ENCODE peak calls at places on chromosomes 11 and 22, in eight cellular contexts. Y is pulmonary artery endothelial cell; E is stimulated activated CD4-positive, alpha-beta T cell treated with anti-CD3 and anti-CD28 coated beads, Interleukin-1b, Interleukin-23, amount 100 ng/mL, for 4 hours; L is tibial nerve; Q is activated CD4-positive, alpha-beta T cell treated with anti-CD3 and anti-CD28 coated beads, Interleukin-2, amount 50 U/mL, for 4 hours; R is activated CD8-positive, alpha-beta memory T cell treated with anti-CD3 and anti-CD28 coated beads for 4 hours; X is left ventricle myocardium superior; P is Right ventricle myocardium inferior. J is an unnamed sample.

GRCh38 chr22:36373258-36373579 is 14.5 kb downstream of the MYH9 start:
- DNase-seq in Y (no peak), E (no peak), L (peak), Q (no peak), R (no peak), X (peak), P (peak), J (no peak)

GRCh38 chr11:92388380-92388779 is 163.8 kb downstream of the FAT3 start:
- DNase-seq in Y (no peak), E (no peak), L (no peak), Q (no peak), R (no peak), X (no peak), P (no peak), J (no peak)

GRCh38 chr11:15947681-15948648 is 408.4 kb downstream of the SOX6 start:
- DNase-seq in Y (no peak), E (no peak), L (no peak), Q (no peak), R (no peak), X (no peak), P (no peak), J (no peak)

GRCh38 chr11:100576044-100577021 is 110.8 kb upstream of the ARHGAP42 start:
- DNase-seq in Y (peak), E (no peak), L (peak), Q (no peak), R (no peak), X (no peak), P (no peak), J (no peak)

GRCh38 chr11:65417221-65417701 is 5.3 kb upstream of the NEAT1 start:
- DNase-seq in Y (no peak), E (no peak), L (peak), Q (no peak), R (no peak), X (peak), P (peak), J (no peak)

GRCh38 chr11:15278129-15278528 is 163.4 kb downstream of the INSC start:
- DNase-seq in Y (no peak), E (no peak), L (no peak), Q (no peak), R (no peak), X (no peak), P (no peak), J (no peak)

GRCh38 chr11:57294225-57295131 is 30.3 kb downstream of the TNKS1BP1 start:
- DNase-seq in Y (no peak), E (no peak), L (no peak), Q (no peak), R (no peak), X (no peak), P (no peak), J (no peak)

GRCh38 chr11:133947298-133947905 is 9.4 kb downstream of the IGSF9B start:
- DNase-seq in Y (no peak), E (peak), L (no peak), Q (peak), R (no peak), X (peak), P (peak), J (no peak)

GRCh38 chr22:20857247-20857643 is 1.4 kb downstream of the PI4KA start:
- DNase-seq in Y (no peak), E (no peak), L (no peak), Q (no peak), R (no peak), X (no peak), P (no peak), J (no peak)

GRCh38 chr11:126415669-126416420 is 60.4 kb downstream of the ST3GAL4 start:
- DNase-seq in Y (no peak), E (no peak), L (peak), Q (no peak), R (no peak), X (peak), P (peak), J (no peak)

GRCh38 chr11:101867951-101868350 is 46.9 kb upstream of the CEP126 start:
- DNase-seq in Y (no peak), E (no peak), L (no peak), Q (no peak), R (no peak), X (no peak), P (no peak), J (no peak)

GRCh38 chr11:122853971-122854446 is 15.7 kb downstream of the CRTAM start:
- DNase-seq in Y (peak), E (no peak), L (peak), Q (peak), R (no peak), X (no peak), P (no peak), J (no peak)

GRCh38 chr11:59556883-59557205 is 45.5 kb downstream of the OR4D9 start:
- DNase-seq in Y (no peak), E (no peak), L (no peak), Q (no peak), R (no peak), X (no peak), P (no peak), J (no peak)

GRCh38 chr22:39946571-39947407 is 13.4 kb upstream of the TMA7B start:
- DNase-seq in Y (no peak), E (no peak), L (no peak), Q (no peak), R (no peak), X (no peak), P (no peak), J (no peak)

GRCh38 chr11:5891216-5891800 is 1.7 kb upstream of the OR52E5 start:
- DNase-seq in Y (no peak), E (no peak), L (no peak), Q (no peak), R (no peak), X (no peak), P (no peak), J (no peak)